ENCODE peak calls at places on chromosome 1, in four cellular contexts. G is fibroblast of lung, I is breast epithelium, E is foreskin fibroblast. K is an unnamed sample.

GRCh38 chr1:184755226-184756065 is 788 bp upstream of the EDEM3 start:
- DNase-seq in G (peak), I (no peak), E (peak), K (no peak)

GRCh38 chr1:26862781-26863676 is at the start of gene SFN:
- DNase-seq in G (no peak), I (peak), E (no peak), K (no peak)

GRCh38 chr1:227892930-227893695 is 54.6 kb downstream of the WNT9A start:
- DNase-seq in G (no peak), I (peak), E (no peak), K (no peak)

GRCh38 chr1:234256359-234256758 is 116.9 kb upstream of the COA6 start:
- DNase-seq in G (no peak), I (no peak), E (no peak), K (no peak)

GRCh38 chr1:11198851-11199628 is 9.9 kb downstream of the ANGPTL7 start:
- DNase-seq in G (no peak), I (no peak), E (no peak), K (no peak)

GRCh38 chr1:17539526-17540254 is at the start of gene ARHGEF10L:
- DNase-seq in G (no peak), I (no peak), E (no peak), K (no peak)

GRCh38 chr1:161013104-161013590 is 7.8 kb downstream of the F11R start:
- DNase-seq in G (no peak), I (no peak), E (no peak), K (no peak)

GRCh38 chr1:76055987-76056386 is 18.6 kb upstream of the ST6GALNAC3 start:
- DNase-seq in G (no peak), I (no peak), E (no peak), K (no peak)

GRCh38 chr1:235078927-235079381 is 49.7 kb downstream of the TOMM20 start:
- DNase-seq in G (peak), I (no peak), E (peak), K (no peak)

GRCh38 chr1:21531243-21531642 is 22.0 kb downstream of the ALPL start:
- DNase-seq in G (no peak), I (no peak), E (no peak), K (no peak)

GRCh38 chr1:3908886-3909517 is 8.9 kb upstream of the C1orf174 start:
- DNase-seq in G (no peak), I (no peak), E (no peak), K (no peak)

GRCh38 chr1:207024202-207025143 is 8.1 kb downstream of the C1orf116 start:
- DNase-seq in G (no peak), I (no peak), E (no peak), K (no peak)

GRCh38 chr1:110375490-110375889 is 15.3 kb downstream of the SLC16A4 start:
- DNase-seq in G (peak), I (no peak), E (peak), K (no peak)

GRCh38 chr1:48688102-48688760 is 88.5 kb downstream of the BEND5 start:
- DNase-seq in G (no peak), I (no peak), E (no peak), K (no peak)

GRCh38 chr1:42735477-42736105 is 4.4 kb downstream of the CLDN19 start:
- DNase-seq in G (no peak), I (no peak), E (no peak), K (no peak)

GRCh38 chr1:58786184-58786926 is 2.5 kb upstream of the JUN start:
- DNase-seq in G (peak), I (no peak), E (peak), K (no peak)

GRCh38 chr1:115440733-115441132 is 102.7 kb upstream of the NGF start:
- DNase-seq in G (no peak), I (no peak), E (no peak), K (no peak)

GRCh38 chr1:54299037-54299436 is 99.1 kb downstream of the MRPL37 start:
- DNase-seq in G (no peak), I (no peak), E (no peak), K (no peak)

GRCh38 chr1:54227091-54227602 is 27.2 kb downstream of the MRPL37 start:
- DNase-seq in G (peak), I (no peak), E (peak), K (no peak)

GRCh38 chr1:172144445-172145060 is 275.9 kb upstream of the C1orf105 start:
- DNase-seq in G (peak), I (no peak), E (peak), K (peak)

GRCh38 chr1:184759097-184759496 is 4.4 kb upstream of the EDEM3 start:
- DNase-seq in G (no peak), I (no peak), E (no peak), K (no peak)

GRCh38 chr1:33758698-33759097 is 105.2 kb upstream of the HMGB4 start:
- DNase-seq in G (no peak), I (no peak), E (peak), K (peak)

GRCh38 chr1:195701149-195701548 is 907.1 kb downstream of the KCNT2 start:
- DNase-seq in G (no peak), I (no peak), E (no peak), K (no peak)

GRCh38 chr1:179031855-179032513 is 6.3 kb downstream of the FAM20B start:
- DNase-seq in G (no peak), I (no peak), E (peak), K (no peak)

GRCh38 chr1:185537601-185538000 is 196.6 kb upstream of the HMCN1 start:
- DNase-seq in G (no peak), I (no peak), E (no peak), K (no peak)

GRCh38 chr1:109299984-109300343 is 6.8 kb downstream of the MYBPHL start:
- DNase-seq in G (no peak), I (no peak), E (no peak), K (no peak)

GRCh38 chr1:214615111-214615510 is 12.1 kb downstream of the CENPF start:
- DNase-seq in G (peak), I (no peak), E (no peak), K (no peak)

GRCh38 chr1:55531644-55532043 is 316.5 kb upstream of the USP24 start:
- DNase-seq in G (no peak), I (no peak), E (no peak), K (no peak)

GRCh38 chr1:14596591-14596990 is 1.9 kb upstream of the KAZN start:
- DNase-seq in G (no peak), I (no peak), E (no peak), K (no peak)

DNA sequence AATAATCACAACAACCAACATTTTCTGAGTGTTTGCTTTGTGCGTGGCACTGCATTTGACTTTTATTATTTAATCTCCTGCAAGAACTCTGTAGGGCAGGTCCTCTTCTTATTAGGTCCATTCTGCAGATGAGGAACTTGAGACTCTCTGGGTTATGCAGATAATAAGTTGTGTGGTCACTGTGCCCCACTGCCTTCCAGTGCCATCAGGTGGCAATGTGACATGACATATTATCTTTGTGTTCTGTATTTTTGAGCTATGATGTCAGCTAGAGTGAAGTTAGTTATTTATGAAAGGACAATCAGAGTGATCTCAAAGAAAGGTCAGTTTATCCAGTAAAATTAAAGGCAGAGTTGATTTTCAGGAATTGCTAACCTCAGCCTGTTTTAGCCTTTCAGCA is 196.0 kb downstream of the FMN2 start:
- DNase-seq in G (no peak), I (no peak), E (no peak), K (no peak)
- TF ChIP-seq CTCF in G (no peak), I (no peak), E (no peak), K (no peak)

GRCh38 chr1:151721788-151722510 is 627 bp downstream of the RIIAD1 start:
- DNase-seq in G (no peak), I (no peak), E (no peak), K (no peak)
- H3K4me3 ChIP-seq in G (peak), I (peak), E (peak), K (peak)

DNA sequence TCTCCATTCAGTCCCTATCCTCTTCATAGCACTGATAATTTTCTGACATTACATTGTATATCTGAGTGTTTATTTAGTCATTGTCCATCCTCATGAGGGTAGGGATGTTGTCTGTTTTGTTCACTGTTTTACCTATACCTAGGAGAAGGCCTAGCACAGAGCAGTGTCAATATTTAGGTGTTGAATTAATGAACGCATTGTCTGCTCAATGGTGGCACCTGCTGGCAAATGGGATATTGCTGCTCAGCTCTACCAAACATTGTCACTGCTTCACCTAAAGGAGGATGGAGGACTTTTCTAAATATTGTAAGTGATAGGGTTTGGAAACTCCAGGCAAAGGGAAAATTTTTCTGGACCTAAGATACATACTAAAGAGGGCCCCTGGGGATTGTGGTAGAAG is 243.9 kb downstream of the RRAGC start:
- DNase-seq in G (no peak), I (no peak), E (no peak), K (no peak)
- TF ChIP-seq CTCF in G (no peak), I (no peak), E (no peak), K (no peak)

GRCh38 chr1:39573097-39573465 is 3.5 kb downstream of the PABPC4 start:
- DNase-seq in G (no peak), I (no peak), E (no peak), K (no peak)
- H3K4me3 ChIP-seq in G (peak), I (peak), E (peak), K (peak)

DNA sequence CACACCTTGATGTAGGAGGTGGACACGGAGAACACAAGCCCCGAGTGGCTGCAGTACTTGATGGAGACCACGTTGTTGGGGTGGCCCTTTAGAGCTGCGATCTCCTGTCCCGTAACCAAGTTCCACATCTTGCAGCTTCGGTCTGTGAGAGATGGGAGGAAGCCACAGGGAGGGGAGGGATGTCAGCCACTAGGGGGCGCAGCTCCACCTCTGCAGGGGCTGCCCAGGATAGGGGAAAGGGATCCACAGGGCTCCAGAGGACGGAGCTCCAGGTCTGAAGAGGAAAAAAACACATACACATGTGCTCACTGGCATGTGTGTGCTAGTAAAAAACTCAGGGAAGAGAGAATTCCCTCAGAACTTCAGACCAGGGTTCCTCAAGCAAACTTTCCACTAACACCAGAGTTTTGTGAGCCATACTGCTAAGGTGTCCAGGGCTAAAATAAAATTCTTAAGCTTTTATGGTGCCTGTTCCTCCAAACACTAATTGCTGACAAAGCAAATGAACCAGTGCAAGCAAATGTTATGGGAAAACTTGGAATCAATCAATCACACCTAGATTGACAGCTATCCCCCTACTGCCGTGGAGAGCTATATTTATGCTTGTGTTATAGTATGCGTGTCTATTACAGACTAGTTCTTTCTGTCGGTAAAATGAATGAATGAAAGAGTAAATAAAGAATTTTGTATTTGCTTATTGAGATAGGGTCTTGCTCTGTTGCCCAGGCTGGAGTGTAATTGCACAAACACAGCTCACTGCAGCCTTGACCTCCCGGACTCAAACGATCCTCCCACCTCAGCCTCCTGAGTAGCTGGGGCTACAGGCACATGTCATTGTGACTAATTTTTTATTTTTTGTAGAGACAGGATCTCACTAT is 43.7 kb downstream of the KIF21B start:
- DNase-seq in G (peak), I (no peak), E (no peak), K (no peak)
- TF ChIP-seq CTCF in G (no peak), I (no peak), E (peak), K (peak)

K was measured in AG04449.